ENCODE peak calls at places on chromosome 7, in four cellular contexts. One of them, this sample, is unnamed.

GRCh38 chr7:37349979-37350590 is 98.6 kb downstream of the ELMO1 start:
- DNase-seq in HS-5: no peak
- DNase-seq in activated naive CD8-positive, alpha-beta T cell treated with anti-CD3 and anti-CD28 coated beads, Interleukin-2, amount 50 U/mL, for 24 hours: no peak
- DNase-seq in stimulated activated CD4-positive, alpha-beta T cell treated with anti-CD3 and anti-CD28 coated beads, TNF-alpha, amount 100 ng/mL, for 24 hours: no peak
- DNase-seq in this sample: no peak

GRCh38 chr7:143487566-143487965 is 9.9 kb downstream of the TAS2R41 start:
- DNase-seq in HS-5: no peak
- DNase-seq in activated naive CD8-positive, alpha-beta T cell treated with anti-CD3 and anti-CD28 coated beads, Interleukin-2, amount 50 U/mL, for 24 hours: no peak
- DNase-seq in stimulated activated CD4-positive, alpha-beta T cell treated with anti-CD3 and anti-CD28 coated beads, TNF-alpha, amount 100 ng/mL, for 24 hours: no peak
- DNase-seq in this sample: no peak

GRCh38 chr7:104089622-104090021 is 100.2 kb upstream of the RELN start:
- DNase-seq in HS-5: no peak
- DNase-seq in activated naive CD8-positive, alpha-beta T cell treated with anti-CD3 and anti-CD28 coated beads, Interleukin-2, amount 50 U/mL, for 24 hours: no peak
- DNase-seq in stimulated activated CD4-positive, alpha-beta T cell treated with anti-CD3 and anti-CD28 coated beads, TNF-alpha, amount 100 ng/mL, for 24 hours: no peak
- DNase-seq in this sample: no peak

GRCh38 chr7:31019509-31019908 is 32.6 kb upstream of the ADCYAP1R1 start:
- DNase-seq in HS-5: no peak
- DNase-seq in activated naive CD8-positive, alpha-beta T cell treated with anti-CD3 and anti-CD28 coated beads, Interleukin-2, amount 50 U/mL, for 24 hours: no peak
- DNase-seq in stimulated activated CD4-positive, alpha-beta T cell treated with anti-CD3 and anti-CD28 coated beads, TNF-alpha, amount 100 ng/mL, for 24 hours: no peak
- DNase-seq in this sample: no peak

GRCh38 chr7:25809441-25809840 is 342.6 kb upstream of the NFE2L3 start:
- DNase-seq in HS-5: no peak
- DNase-seq in activated naive CD8-positive, alpha-beta T cell treated with anti-CD3 and anti-CD28 coated beads, Interleukin-2, amount 50 U/mL, for 24 hours: no peak
- DNase-seq in stimulated activated CD4-positive, alpha-beta T cell treated with anti-CD3 and anti-CD28 coated beads, TNF-alpha, amount 100 ng/mL, for 24 hours: no peak
- DNase-seq in this sample: no peak

GRCh38 chr7:156836443-156836842 is 56.5 kb downstream of the LMBR1 start:
- DNase-seq in HS-5: no peak
- DNase-seq in activated naive CD8-positive, alpha-beta T cell treated with anti-CD3 and anti-CD28 coated beads, Interleukin-2, amount 50 U/mL, for 24 hours: no peak
- DNase-seq in stimulated activated CD4-positive, alpha-beta T cell treated with anti-CD3 and anti-CD28 coated beads, TNF-alpha, amount 100 ng/mL, for 24 hours: no peak
- DNase-seq in this sample: no peak

GRCh38 chr7:2461268-2462026 is 14.8 kb downstream of the GRIFIN start:
- DNase-seq in HS-5: no peak
- DNase-seq in activated naive CD8-positive, alpha-beta T cell treated with anti-CD3 and anti-CD28 coated beads, Interleukin-2, amount 50 U/mL, for 24 hours: no peak
- DNase-seq in stimulated activated CD4-positive, alpha-beta T cell treated with anti-CD3 and anti-CD28 coated beads, TNF-alpha, amount 100 ng/mL, for 24 hours: no peak
- DNase-seq in this sample: no peak

GRCh38 chr7:10128748-10129147 is 844.9 kb upstream of the PHF14 start:
- DNase-seq in HS-5: no peak
- DNase-seq in activated naive CD8-positive, alpha-beta T cell treated with anti-CD3 and anti-CD28 coated beads, Interleukin-2, amount 50 U/mL, for 24 hours: no peak
- DNase-seq in stimulated activated CD4-positive, alpha-beta T cell treated with anti-CD3 and anti-CD28 coated beads, TNF-alpha, amount 100 ng/mL, for 24 hours: no peak
- DNase-seq in this sample: no peak

GRCh38 chr7:38054199-38054598 is 123.8 kb upstream of the STARD3NL start:
- DNase-seq in HS-5: no peak
- DNase-seq in activated naive CD8-positive, alpha-beta T cell treated with anti-CD3 and anti-CD28 coated beads, Interleukin-2, amount 50 U/mL, for 24 hours: no peak
- DNase-seq in stimulated activated CD4-positive, alpha-beta T cell treated with anti-CD3 and anti-CD28 coated beads, TNF-alpha, amount 100 ng/mL, for 24 hours: no peak
- DNase-seq in this sample: no peak

GRCh38 chr7:42035205-42035604 is 201.8 kb downstream of the GLI3 start:
- DNase-seq in HS-5: no peak
- DNase-seq in activated naive CD8-positive, alpha-beta T cell treated with anti-CD3 and anti-CD28 coated beads, Interleukin-2, amount 50 U/mL, for 24 hours: no peak
- DNase-seq in stimulated activated CD4-positive, alpha-beta T cell treated with anti-CD3 and anti-CD28 coated beads, TNF-alpha, amount 100 ng/mL, for 24 hours: no peak
- DNase-seq in this sample: no peak

GRCh38 chr7:67854236-67854635 is 857.6 kb downstream of the TYW1 start:
- DNase-seq in HS-5: no peak
- DNase-seq in activated naive CD8-positive, alpha-beta T cell treated with anti-CD3 and anti-CD28 coated beads, Interleukin-2, amount 50 U/mL, for 24 hours: no peak
- DNase-seq in stimulated activated CD4-positive, alpha-beta T cell treated with anti-CD3 and anti-CD28 coated beads, TNF-alpha, amount 100 ng/mL, for 24 hours: no peak
- DNase-seq in this sample: no peak

GRCh38 chr7:105487559-105488218 is 34.4 kb downstream of the PUS7 start:
- DNase-seq in HS-5: peak
- DNase-seq in activated naive CD8-positive, alpha-beta T cell treated with anti-CD3 and anti-CD28 coated beads, Interleukin-2, amount 50 U/mL, for 24 hours: no peak
- DNase-seq in stimulated activated CD4-positive, alpha-beta T cell treated with anti-CD3 and anti-CD28 coated beads, TNF-alpha, amount 100 ng/mL, for 24 hours: no peak
- DNase-seq in this sample: peak

GRCh38 chr7:82443044-82443800 is at the start of gene CACNA2D1:
- DNase-seq in HS-5: no peak
- DNase-seq in activated naive CD8-positive, alpha-beta T cell treated with anti-CD3 and anti-CD28 coated beads, Interleukin-2, amount 50 U/mL, for 24 hours: no peak
- DNase-seq in stimulated activated CD4-positive, alpha-beta T cell treated with anti-CD3 and anti-CD28 coated beads, TNF-alpha, amount 100 ng/mL, for 24 hours: no peak
- DNase-seq in this sample: no peak

GRCh38 chr7:522071-522937 is 2.7 kb upstream of the PDGFA start:
- DNase-seq in HS-5: no peak
- DNase-seq in activated naive CD8-positive, alpha-beta T cell treated with anti-CD3 and anti-CD28 coated beads, Interleukin-2, amount 50 U/mL, for 24 hours: peak
- DNase-seq in stimulated activated CD4-positive, alpha-beta T cell treated with anti-CD3 and anti-CD28 coated beads, TNF-alpha, amount 100 ng/mL, for 24 hours: peak
- DNase-seq in this sample: no peak

GRCh38 chr7:156585025-156585648 is 55.4 kb upstream of the RNF32 start:
- DNase-seq in HS-5: no peak
- DNase-seq in activated naive CD8-positive, alpha-beta T cell treated with anti-CD3 and anti-CD28 coated beads, Interleukin-2, amount 50 U/mL, for 24 hours: no peak
- DNase-seq in stimulated activated CD4-positive, alpha-beta T cell treated with anti-CD3 and anti-CD28 coated beads, TNF-alpha, amount 100 ng/mL, for 24 hours: no peak
- DNase-seq in this sample: no peak

GRCh38 chr7:42315631-42316030 is 78.6 kb upstream of the GLI3 start:
- DNase-seq in HS-5: no peak
- DNase-seq in activated naive CD8-positive, alpha-beta T cell treated with anti-CD3 and anti-CD28 coated beads, Interleukin-2, amount 50 U/mL, for 24 hours: no peak
- DNase-seq in stimulated activated CD4-positive, alpha-beta T cell treated with anti-CD3 and anti-CD28 coated beads, TNF-alpha, amount 100 ng/mL, for 24 hours: no peak
- DNase-seq in this sample: peak

GRCh38 chr7:36045830-36046341 is 107.2 kb upstream of the EEPD1 start:
- DNase-seq in HS-5: no peak
- DNase-seq in activated naive CD8-positive, alpha-beta T cell treated with anti-CD3 and anti-CD28 coated beads, Interleukin-2, amount 50 U/mL, for 24 hours: no peak
- DNase-seq in stimulated activated CD4-positive, alpha-beta T cell treated with anti-CD3 and anti-CD28 coated beads, TNF-alpha, amount 100 ng/mL, for 24 hours: no peak
- DNase-seq in this sample: no peak

GRCh38 chr7:42237891-42238531 is 1.0 kb upstream of the GLI3 start:
- DNase-seq in HS-5: no peak
- DNase-seq in activated naive CD8-positive, alpha-beta T cell treated with anti-CD3 and anti-CD28 coated beads, Interleukin-2, amount 50 U/mL, for 24 hours: no peak
- DNase-seq in stimulated activated CD4-positive, alpha-beta T cell treated with anti-CD3 and anti-CD28 coated beads, TNF-alpha, amount 100 ng/mL, for 24 hours: no peak
- DNase-seq in this sample: no peak

GRCh38 chr7:50718311-50718710 is 64.4 kb downstream of the GRB10 start:
- DNase-seq in HS-5: no peak
- DNase-seq in activated naive CD8-positive, alpha-beta T cell treated with anti-CD3 and anti-CD28 coated beads, Interleukin-2, amount 50 U/mL, for 24 hours: no peak
- DNase-seq in stimulated activated CD4-positive, alpha-beta T cell treated with anti-CD3 and anti-CD28 coated beads, TNF-alpha, amount 100 ng/mL, for 24 hours: no peak
- DNase-seq in this sample: no peak

GRCh38 chr7:149804106-149804505 is 30.7 kb upstream of the ZNF467 start:
- DNase-seq in HS-5: no peak
- DNase-seq in activated naive CD8-positive, alpha-beta T cell treated with anti-CD3 and anti-CD28 coated beads, Interleukin-2, amount 50 U/mL, for 24 hours: no peak
- DNase-seq in stimulated activated CD4-positive, alpha-beta T cell treated with anti-CD3 and anti-CD28 coated beads, TNF-alpha, amount 100 ng/mL, for 24 hours: no peak
- DNase-seq in this sample: no peak

GRCh38 chr7:143510854-143511592 is 33.4 kb downstream of the TAS2R41 start:
- DNase-seq in HS-5: no peak
- DNase-seq in activated naive CD8-positive, alpha-beta T cell treated with anti-CD3 and anti-CD28 coated beads, Interleukin-2, amount 50 U/mL, for 24 hours: no peak
- DNase-seq in stimulated activated CD4-positive, alpha-beta T cell treated with anti-CD3 and anti-CD28 coated beads, TNF-alpha, amount 100 ng/mL, for 24 hours: no peak
- DNase-seq in this sample: no peak